ENCODE peak calls at places on chromosomes 1 and 21, in four cellular contexts. One of them, this sample, is unnamed.

GRCh38 chr21:45011426-45011825 is 63.0 kb upstream of the ADARB1 start:
- DNase-seq in prostate gland: no peak
- DNase-seq in left colon: no peak
- DNase-seq in naive thymus-derived CD4-positive, alpha-beta T cell: no peak
- DNase-seq in this sample: no peak

GRCh38 chr1:211345719-211346118 is 19.1 kb downstream of the TRAF5 start:
- DNase-seq in naive thymus-derived CD4-positive, alpha-beta T cell: no peak
- DNase-seq in prostate gland: no peak
- DNase-seq in left colon: no peak
- DNase-seq in this sample: no peak

GRCh38 chr1:3618904-3619671 is 5.7 kb upstream of the TPRG1L start:
- DNase-seq in naive thymus-derived CD4-positive, alpha-beta T cell: peak; percentile 66
- DNase-seq in left colon: peak; percentile 80
- DNase-seq in prostate gland: peak; percentile 78
- DNase-seq in this sample: peak; percentile 51

GRCh38 chr1:111127923-111128643 is 11.8 kb downstream of the DRAM2 start:
- DNase-seq in prostate gland: no peak
- DNase-seq in naive thymus-derived CD4-positive, alpha-beta T cell: no peak
- DNase-seq in left colon: no peak
- DNase-seq in this sample: no peak

GRCh38 chr1:26358411-26359384 is 4.8 kb upstream of the CRYBG2 start:
- DNase-seq in prostate gland: no peak
- DNase-seq in left colon: peak; percentile 79
- DNase-seq in naive thymus-derived CD4-positive, alpha-beta T cell: peak; percentile 88
- DNase-seq in this sample: no peak

GRCh38 chr21:37565530-37566223 is 199.1 kb downstream of the DYRK1A start:
- DNase-seq in prostate gland: no peak
- DNase-seq in left colon: no peak
- DNase-seq in naive thymus-derived CD4-positive, alpha-beta T cell: no peak
- DNase-seq in this sample: no peak

GRCh38 chr21:36540700-36541099 is 60.8 kb upstream of the CLDN14 start:
- DNase-seq in naive thymus-derived CD4-positive, alpha-beta T cell: no peak
- DNase-seq in left colon: no peak
- DNase-seq in prostate gland: no peak
- DNase-seq in this sample: no peak

GRCh38 chr1:179090522-179090921 is 8.7 kb downstream of the TOR3A start:
- DNase-seq in prostate gland: no peak
- DNase-seq in left colon: no peak
- DNase-seq in naive thymus-derived CD4-positive, alpha-beta T cell: no peak
- DNase-seq in this sample: no peak

GRCh38 chr1:15993666-15994065 is 10.4 kb upstream of the SRARP start:
- DNase-seq in naive thymus-derived CD4-positive, alpha-beta T cell: no peak
- DNase-seq in left colon: no peak
- DNase-seq in prostate gland: no peak
- DNase-seq in this sample: no peak

GRCh38 chr1:67760030-67760821 is 73.0 kb downstream of the GNG12 start:
- DNase-seq in left colon: peak; percentile 83
- DNase-seq in naive thymus-derived CD4-positive, alpha-beta T cell: peak; percentile 17
- DNase-seq in prostate gland: peak; percentile 73
- DNase-seq in this sample: no peak

GRCh38 chr1:184802739-184803492 is 48.3 kb upstream of the EDEM3 start:
- DNase-seq in naive thymus-derived CD4-positive, alpha-beta T cell: no peak
- DNase-seq in prostate gland: no peak
- DNase-seq in left colon: no peak
- DNase-seq in this sample: no peak

GRCh38 chr1:27961646-27962221 is 2.0 kb downstream of the XKR8 start:
- DNase-seq in left colon: no peak
- DNase-seq in naive thymus-derived CD4-positive, alpha-beta T cell: no peak
- DNase-seq in prostate gland: no peak
- DNase-seq in this sample: no peak

GRCh38 chr1:33298623-33299277 is 22.1 kb downstream of the A3GALT2 start:
- DNase-seq in prostate gland: peak; percentile 46
- DNase-seq in naive thymus-derived CD4-positive, alpha-beta T cell: peak; percentile 29
- DNase-seq in left colon: peak; percentile 75
- DNase-seq in this sample: peak; percentile 52

GRCh38 chr1:32742956-32743355 is 40.4 kb upstream of the SYNC start:
- DNase-seq in left colon: peak; percentile 77
- DNase-seq in prostate gland: no peak
- DNase-seq in naive thymus-derived CD4-positive, alpha-beta T cell: no peak
- DNase-seq in this sample: no peak

GRCh38 chr1:246592695-246593094 is 26.4 kb downstream of the CNST start:
- DNase-seq in prostate gland: no peak
- DNase-seq in left colon: no peak
- DNase-seq in naive thymus-derived CD4-positive, alpha-beta T cell: no peak
- DNase-seq in this sample: no peak

GRCh38 chr21:17668479-17668878 is 55.8 kb upstream of the BTG3 start:
- DNase-seq in naive thymus-derived CD4-positive, alpha-beta T cell: no peak
- DNase-seq in left colon: no peak
- DNase-seq in prostate gland: no peak
- DNase-seq in this sample: no peak

GRCh38 chr1:17244826-17245740 is 3.8 kb upstream of the PADI3 start:
- DNase-seq in left colon: no peak
- DNase-seq in prostate gland: no peak
- DNase-seq in naive thymus-derived CD4-positive, alpha-beta T cell: no peak
- DNase-seq in this sample: no peak

GRCh38 chr1:35519432-35519831 is 37.8 kb downstream of the KIAA0319L start:
- DNase-seq in prostate gland: no peak
- DNase-seq in left colon: no peak
- DNase-seq in naive thymus-derived CD4-positive, alpha-beta T cell: no peak
- DNase-seq in this sample: no peak

GRCh38 chr1:210689741-210690635 is 361.3 kb downstream of the HHAT start:
- DNase-seq in naive thymus-derived CD4-positive, alpha-beta T cell: no peak
- DNase-seq in left colon: no peak
- DNase-seq in prostate gland: no peak
- DNase-seq in this sample: no peak

GRCh38 chr1:63891211-63891610 is 117.4 kb downstream of the ROR1 start:
- DNase-seq in prostate gland: no peak
- DNase-seq in left colon: no peak
- DNase-seq in naive thymus-derived CD4-positive, alpha-beta T cell: no peak
- DNase-seq in this sample: no peak

GRCh38 chr1:228920791-228921190 is 185.5 kb downstream of the RHOU start:
- DNase-seq in prostate gland: no peak
- DNase-seq in naive thymus-derived CD4-positive, alpha-beta T cell: no peak
- DNase-seq in left colon: no peak
- DNase-seq in this sample: no peak

GRCh38 chr1:19646366-19646765 is 2.3 kb downstream of the NBL1 start:
- DNase-seq in prostate gland: peak; percentile 70
- DNase-seq in naive thymus-derived CD4-positive, alpha-beta T cell: no peak
- DNase-seq in left colon: peak; percentile 91
- DNase-seq in this sample: no peak

GRCh38 chr1:30450148-30450817 is 273.1 kb downstream of the MATN1 start:
- DNase-seq in left colon: no peak
- DNase-seq in prostate gland: no peak
- DNase-seq in naive thymus-derived CD4-positive, alpha-beta T cell: no peak
- DNase-seq in this sample: no peak

GRCh38 chr21:26614251-26614650 is 41.2 kb upstream of the CYYR1 start:
- DNase-seq in prostate gland: no peak
- DNase-seq in left colon: no peak
- DNase-seq in naive thymus-derived CD4-positive, alpha-beta T cell: no peak
- DNase-seq in this sample: no peak

GRCh38 chr1:27672750-27673112 is 739 bp upstream of the IFI6 start:
- DNase-seq in naive thymus-derived CD4-positive, alpha-beta T cell: no peak
- DNase-seq in left colon: no peak
- DNase-seq in prostate gland: no peak
- DNase-seq in this sample: no peak

GRCh38 chr1:41902125-41902524 is 16.6 kb downstream of the HIVEP3 start:
- DNase-seq in left colon: no peak
- DNase-seq in prostate gland: no peak
- DNase-seq in naive thymus-derived CD4-positive, alpha-beta T cell: no peak
- DNase-seq in this sample: no peak

GRCh38 chr1:170530972-170531757 is 801 bp upstream of the GORAB start:
- DNase-seq in left colon: peak; percentile 50
- DNase-seq in naive thymus-derived CD4-positive, alpha-beta T cell: no peak
- DNase-seq in prostate gland: no peak
- DNase-seq in this sample: no peak

GRCh38 chr1:97920275-97920831 is 481 bp downstream of the DPYD start:
- DNase-seq in left colon: no peak
- DNase-seq in naive thymus-derived CD4-positive, alpha-beta T cell: no peak
- DNase-seq in prostate gland: no peak
- DNase-seq in this sample: no peak

GRCh38 chr1:206513312-206514111 is 6.2 kb downstream of the RASSF5 start:
- DNase-seq in prostate gland: peak; percentile 64
- DNase-seq in left colon: peak; percentile 19
- DNase-seq in naive thymus-derived CD4-positive, alpha-beta T cell: no peak
- DNase-seq in this sample: no peak

GRCh38 chr1:27971674-27972073 is 11.9 kb downstream of the XKR8 start:
- DNase-seq in left colon: no peak
- DNase-seq in naive thymus-derived CD4-positive, alpha-beta T cell: no peak
- DNase-seq in prostate gland: peak; percentile 49
- DNase-seq in this sample: no peak

GRCh38 chr1:216531308-216532239 is 108.3 kb upstream of the USH2A start:
- DNase-seq in naive thymus-derived CD4-positive, alpha-beta T cell: no peak
- DNase-seq in prostate gland: peak; percentile 12
- DNase-seq in left colon: peak; percentile 7
- DNase-seq in this sample: no peak

GRCh38 chr1:179206817-179207216 is 22.7 kb downstream of the ABL2 start:
- DNase-seq in prostate gland: no peak
- DNase-seq in left colon: no peak
- DNase-seq in naive thymus-derived CD4-positive, alpha-beta T cell: no peak
- DNase-seq in this sample: no peak

GRCh38 chr21:42587036-42587435 is 66.4 kb upstream of the PDE9A start:
- DNase-seq in left colon: no peak
- DNase-seq in naive thymus-derived CD4-positive, alpha-beta T cell: no peak
- DNase-seq in prostate gland: no peak
- DNase-seq in this sample: no peak

GRCh38 chr21:27171704-27172103 is 204.8 kb upstream of the ADAMTS5 start:
- DNase-seq in prostate gland: no peak
- DNase-seq in naive thymus-derived CD4-positive, alpha-beta T cell: no peak
- DNase-seq in left colon: no peak
- DNase-seq in this sample: no peak

GRCh38 chr21:25997788-25998611 is 172.6 kb downstream of the APP start:
- DNase-seq in prostate gland: peak; percentile 17
- DNase-seq in left colon: peak; percentile 38
- DNase-seq in naive thymus-derived CD4-positive, alpha-beta T cell: no peak
- DNase-seq in this sample: no peak

GRCh38 chr1:41423511-41424191 is 60.8 kb downstream of the EDN2 start:
- DNase-seq in left colon: peak; percentile 24
- DNase-seq in naive thymus-derived CD4-positive, alpha-beta T cell: no peak
- DNase-seq in prostate gland: no peak
- DNase-seq in this sample: no peak

GRCh38 chr1:906532-907420 is 16.9 kb upstream of the SAMD11 start:
- DNase-seq in prostate gland: peak; percentile 4
- DNase-seq in left colon: peak; percentile 72
- DNase-seq in naive thymus-derived CD4-positive, alpha-beta T cell: no peak
- DNase-seq in this sample: peak; percentile 27